ENCODE peak calls at places on chromosomes 6 and 20, in six cellular contexts. O is mammary epithelial cell; R is osteocyte; J is CD4-positive, alpha-beta T cell; H is astrocyte of the spinal cord; D is testis. Y is an unnamed sample.

GRCh38 chr6:93916716-93917115 is 497.4 kb upstream of the EPHA7 start:
- DNase-seq in J (no peak), O (no peak), R (no peak), D (no peak), H (no peak), Y (no peak)

GRCh38 chr6:44034931-44035345 is 92.3 kb downstream of the MRPL14 start:
- DNase-seq in J (no peak), D (no peak), O (peak; percentile 87), R (no peak), H (no peak), Y (no peak)

GRCh38 chr6:142796571-142796970 is 148.4 kb downstream of the HIVEP2 start:
- DNase-seq in J (no peak), O (no peak), R (no peak), H (peak; percentile 58), D (no peak), Y (no peak)

GRCh38 chr6:157029980-157030690 is 253.0 kb downstream of the ARID1B start:
- DNase-seq in D (no peak), O (peak; percentile 90), R (no peak), H (no peak), J (no peak), Y (no peak)

GRCh38 chr6:93423542-93423941 is 4.2 kb upstream of the EPHA7 start:
- DNase-seq in D (peak; percentile 68), O (no peak), H (peak; percentile 69), R (peak; percentile 88), J (no peak), Y (no peak)

GRCh38 chr6:158290659-158291058 is 21.6 kb upstream of the TULP4 start:
- DNase-seq in R (no peak), H (no peak), O (no peak), J (peak; percentile 33), D (no peak), Y (no peak)

GRCh38 chr20:1876975-1877603 is 18.1 kb upstream of the SIRPA start:
- DNase-seq in R (no peak), D (no peak), O (no peak), J (no peak), H (no peak), Y (no peak)

GRCh38 chr6:34745277-34746103 is 11.8 kb upstream of the SNRPC start:
- DNase-seq in O (peak; percentile 79), D (no peak), H (no peak), R (no peak), J (no peak), Y (no peak)

GRCh38 chr20:38129893-38130609 is 35.0 kb downstream of the TGM2 start:
- DNase-seq in J (no peak), R (no peak), O (no peak), H (no peak), D (no peak), Y (no peak)

GRCh38 chr6:1424306-1424927 is 35.0 kb downstream of the FOXF2 start:
- DNase-seq in D (peak; percentile 62), J (no peak), H (peak; percentile 57), O (peak; percentile 53), R (no peak), Y (peak; percentile 60)

GRCh38 chr20:62141397-62142251 is 1.6 kb downstream of the PSMA7 start:
- DNase-seq in J (no peak), R (no peak), H (peak; percentile 15), D (no peak), O (peak; percentile 51), Y (no peak)

GRCh38 chr6:49966334-49966733 is 2.4 kb upstream of the DEFB114 start:
- DNase-seq in D (no peak), O (no peak), R (no peak), H (no peak), J (no peak), Y (no peak)

DNA sequence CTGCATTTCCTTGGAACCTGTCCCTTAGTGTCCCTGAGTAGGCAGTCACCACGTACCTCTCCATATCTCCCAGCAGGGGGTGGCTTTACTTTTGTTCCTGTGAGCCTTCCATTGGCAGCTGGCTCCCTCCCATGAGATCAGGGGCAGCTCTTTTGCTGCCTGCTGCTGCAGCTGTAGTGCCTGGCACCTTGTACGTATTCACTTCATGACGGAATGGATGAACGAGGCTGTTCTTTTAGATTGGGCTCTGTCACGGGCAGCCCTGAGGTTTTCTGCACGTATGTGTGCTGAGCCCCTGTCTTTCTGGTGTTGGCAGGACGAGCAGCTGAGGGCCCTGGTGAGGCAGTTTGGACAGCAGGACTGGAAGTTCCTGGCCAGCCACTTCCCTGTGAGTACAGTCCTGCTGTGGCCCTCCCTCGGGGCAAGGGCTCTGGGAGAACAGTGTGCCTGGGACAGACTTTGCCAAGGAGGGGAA is 14.6 kb downstream of the MYBL2 start:
- DNase-seq in O (no peak), H (no peak), J (no peak), D (no peak), R (no peak), Y (no peak)
- TF ChIP-seq CTCF in O (no peak), H (no peak), J (no peak), D (no peak), R (no peak), Y (no peak)

GRCh38 chr6:26056583-26057350 is 30.5 kb upstream of the HFE start:
- DNase-seq in R (no peak), H (peak; percentile 59), D (peak; percentile 53), O (peak; percentile 27), J (no peak), Y (no peak)

GRCh38 chr6:26054659-26054936 is 32.6 kb upstream of the HFE start:
- DNase-seq in O (no peak), H (no peak), J (no peak), D (no peak), R (no peak), Y (no peak)

GRCh38 chr6:26053929-26054658 is 33.1 kb upstream of the HFE start:
- DNase-seq in R (no peak), J (no peak), H (peak; percentile 4), O (peak; percentile 24), D (no peak), Y (no peak)

GRCh38 chr6:26055670-26056582 is 31.3 kb upstream of the HFE start:
- DNase-seq in J (peak; percentile 92), O (peak; percentile 88), D (peak; percentile 97), R (peak; percentile 94), H (peak; percentile 95), Y (peak; percentile 85)

GRCh38 chr6:26054937-26055669 is 32.1 kb upstream of the HFE start:
- DNase-seq in O (peak; percentile 92), J (peak; percentile 77), H (peak; percentile 97), R (peak; percentile 94), D (peak; percentile 96), Y (peak; percentile 84)
- TF ChIP-seq CTCF in O (peak; percentile 19), J (no peak), H (peak; percentile 16), R (peak; percentile 6), D (peak; percentile 28), Y (peak; percentile 40)

GRCh38 chr6:163579111-163579879 is 164.8 kb downstream of the QKI start:
- DNase-seq in J (no peak), D (peak; percentile 60), R (no peak), H (no peak), O (no peak), Y (no peak)

GRCh38 chr6:163580311-163581030 is 166.0 kb downstream of the QKI start:
- DNase-seq in H (no peak), R (no peak), J (no peak), O (no peak), D (no peak), Y (no peak)

GRCh38 chr6:163583558-163583957 is 169.0 kb downstream of the QKI start:
- DNase-seq in J (no peak), D (no peak), O (no peak), H (no peak), R (no peak), Y (no peak)

GRCh38 chr6:163577404-163577803 is 162.9 kb downstream of the QKI start:
- DNase-seq in D (no peak), O (no peak), R (no peak), H (no peak), J (no peak), Y (no peak)

GRCh38 chr6:163579880-163580295 is 165.4 kb downstream of the QKI start:
- DNase-seq in O (peak; percentile 20), R (no peak), J (no peak), H (peak; percentile 22), D (no peak), Y (no peak)
- TF ChIP-seq CTCF in O (peak; percentile 45), R (no peak), J (no peak), H (peak; percentile 20), D (no peak), Y (peak; percentile 1)

DNA sequence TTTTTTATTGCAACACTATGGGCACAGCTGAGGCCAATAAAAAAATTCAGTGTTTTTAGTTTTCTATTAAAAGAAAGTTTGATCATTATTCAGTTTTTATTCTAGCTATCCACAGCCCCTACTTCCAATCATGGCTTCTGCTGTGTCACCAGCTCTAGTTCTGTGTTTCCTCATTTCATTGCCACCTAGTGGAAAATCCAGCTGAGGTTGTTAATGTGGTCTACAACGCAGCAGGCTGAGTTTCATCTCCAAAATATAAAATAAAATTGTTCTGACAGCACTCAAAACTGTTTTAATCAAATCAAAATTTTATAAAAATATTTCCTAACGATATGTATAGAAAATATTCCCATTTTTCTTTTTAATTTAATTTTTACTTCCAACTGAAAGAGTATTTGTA is 13.6 kb downstream of the COL9A1 start:
- DNase-seq in R (no peak), D (no peak), H (no peak), O (no peak), J (no peak), Y (no peak)
- TF ChIP-seq CTCF in R (peak; percentile 26), D (no peak), H (peak; percentile 26), O (no peak), J (no peak), Y (peak; percentile 62)

GRCh38 chr6:122576888-122577287 is 33.3 kb upstream of the PKIB start:
- DNase-seq in H (no peak), D (no peak), R (no peak), J (no peak), O (no peak), Y (no peak)

GRCh38 chr6:122578961-122579360 is 31.2 kb upstream of the PKIB start:
- DNase-seq in R (no peak), D (no peak), J (no peak), O (no peak), H (no peak), Y (no peak)

GRCh38 chr6:122580731-122581130 is 29.5 kb upstream of the PKIB start:
- DNase-seq in H (no peak), J (no peak), D (no peak), R (no peak), O (peak; percentile 70), Y (no peak)
- TF ChIP-seq CTCF in H (no peak), J (no peak), D (no peak), R (no peak), O (peak; percentile 61), Y (peak; percentile 25)

GRCh38 chr6:28771401-28772267 is 152.2 kb downstream of the TRIM27 start:
- DNase-seq in D (no peak), H (no peak), R (no peak), J (no peak), O (peak; percentile 46), Y (no peak)
- TF ChIP-seq CTCF in D (no peak), H (no peak), R (no peak), J (no peak), O (peak; percentile 39), Y (no peak)